ENCODE peak calls at places on chromosomes 16 and 17, in seven cellular contexts. Z, L, C, V, F, T and U are unnamed samples.

GRCh38 chr17:27319536-27320221 is 25.8 kb downstream of the WSB1 start:
- DNase-seq in Z (peak), L (peak), C (no peak), V (peak), F (no peak), T (peak), U (no peak)

GRCh38 chr16:47721016-47721673 is 260.0 kb downstream of the PHKB start:
- DNase-seq in Z (no peak), L (no peak), C (no peak), V (no peak), F (no peak), T (no peak), U (no peak)

GRCh38 chr16:75460441-75460840 is 4.0 kb downstream of the TMEM170A start:
- DNase-seq in Z (no peak), L (no peak), C (no peak), V (no peak), F (no peak), T (no peak), U (no peak)

GRCh38 chr16:11994187-11995119 is 17.9 kb downstream of the SNX29 start:
- DNase-seq in Z (no peak), L (no peak), C (no peak), V (no peak), F (no peak), T (peak), U (no peak)

GRCh38 chr17:82788206-82789001 is 36.5 kb downstream of the TBCD start:
- DNase-seq in Z (no peak), L (no peak), C (no peak), V (no peak), F (no peak), T (no peak), U (no peak)

GRCh38 chr17:78899361-78900260 is 3.4 kb downstream of the CEP295NL start:
- DNase-seq in Z (no peak), L (no peak), C (no peak), V (peak), F (no peak), T (peak), U (no peak)

GRCh38 chr16:2467301-2468141 is 3.6 kb upstream of the NTN3 start:
- DNase-seq in Z (peak), L (peak), C (peak), V (peak), F (no peak), T (peak), U (peak)

GRCh38 chr16:57614546-57615343 is 13.7 kb upstream of the ADGRG1 start:
- DNase-seq in Z (no peak), L (no peak), C (no peak), V (peak), F (no peak), T (no peak), U (no peak)

GRCh38 chr17:75105269-75106080 is 4.3 kb upstream of the ARMC7 start:
- DNase-seq in Z (no peak), L (peak), C (peak), V (peak), F (no peak), T (peak), U (peak)

GRCh38 chr16:84925092-84925772 is 86.1 kb downstream of the ZDHHC7 start:
- DNase-seq in Z (no peak), L (peak), C (peak), V (peak), F (peak), T (peak), U (peak)

GRCh38 chr17:73089918-73090317 is 2.6 kb downstream of the SLC39A11 start:
- DNase-seq in Z (no peak), L (no peak), C (no peak), V (no peak), F (no peak), T (no peak), U (no peak)

GRCh38 chr17:78038748-78039288 is 80.3 kb downstream of the TNRC6C start:
- DNase-seq in Z (no peak), L (no peak), C (no peak), V (no peak), F (no peak), T (no peak), U (no peak)

GRCh38 chr16:79772028-79772427 is 171.5 kb upstream of the MAF start:
- DNase-seq in Z (no peak), L (no peak), C (no peak), V (no peak), F (no peak), T (no peak), U (no peak)

GRCh38 chr17:38469875-38470274 is 41.6 kb downstream of the ARHGAP23 start:
- DNase-seq in Z (peak), L (peak), C (no peak), V (no peak), F (no peak), T (peak), U (no peak)

GRCh38 chr17:4635823-4636375 is 5.6 kb downstream of the ALOX15 start:
- DNase-seq in Z (no peak), L (no peak), C (no peak), V (no peak), F (no peak), T (no peak), U (no peak)

GRCh38 chr17:3029213-3029913 is 34.0 kb downstream of the OR1D5 start:
- DNase-seq in Z (no peak), L (no peak), C (no peak), V (no peak), F (no peak), T (no peak), U (no peak)

GRCh38 chr16:89613101-89613953 is at the start of gene DPEP1:
- DNase-seq in Z (no peak), L (no peak), C (no peak), V (no peak), F (no peak), T (peak), U (no peak)

GRCh38 chr16:71930993-71931392 is 35.7 kb downstream of the IST1 start:
- DNase-seq in Z (no peak), L (no peak), C (no peak), V (no peak), F (no peak), T (no peak), U (no peak)

GRCh38 chr17:58191259-58191896 is 1.1 kb upstream of the EPX start:
- DNase-seq in Z (no peak), L (peak), C (no peak), V (no peak), F (no peak), T (no peak), U (no peak)

GRCh38 chr16:8639694-8640093 is 18.2 kb downstream of the METTL22 start:
- DNase-seq in Z (no peak), L (no peak), C (no peak), V (no peak), F (no peak), T (no peak), U (no peak)

GRCh38 chr16:49599281-49599680 is 225.7 kb downstream of the C16orf78 start:
- DNase-seq in Z (no peak), L (no peak), C (no peak), V (no peak), F (no peak), T (no peak), U (no peak)

GRCh38 chr16:66899310-66899944 is 19.1 kb downstream of the PDP2 start:
- DNase-seq in Z (no peak), L (peak), C (no peak), V (no peak), F (no peak), T (peak), U (no peak)

GRCh38 chr16:9012848-9013507 is 49.3 kb upstream of the USP7 start:
- DNase-seq in Z (no peak), L (no peak), C (peak), V (peak), F (peak), T (peak), U (peak)

GRCh38 chr16:10964039-10964890 is 19.9 kb downstream of the CLEC16A start:
- DNase-seq in Z (peak), L (peak), C (peak), V (peak), F (no peak), T (peak), U (peak)

GRCh38 chr16:60318486-60318885 is 1584.4 kb upstream of the GOT2 start:
- DNase-seq in Z (no peak), L (no peak), C (no peak), V (no peak), F (no peak), T (no peak), U (no peak)

GRCh38 chr16:81546781-81547180 is 102.2 kb downstream of the CMIP start:
- DNase-seq in Z (no peak), L (no peak), C (no peak), V (no peak), F (no peak), T (no peak), U (no peak)

GRCh38 chr17:43384476-43384862 is 14.3 kb upstream of the ARL4D start:
- DNase-seq in Z (no peak), L (no peak), C (no peak), V (no peak), F (no peak), T (no peak), U (no peak)

GRCh38 chr16:66924527-66925321 is 611 bp downstream of the RRAD start:
- DNase-seq in Z (no peak), L (no peak), C (peak), V (peak), F (no peak), T (peak), U (peak)

GRCh38 chr17:2233441-2233947 is 70.1 kb downstream of the SMG6 start:
- DNase-seq in Z (no peak), L (peak), C (peak), V (no peak), F (no peak), T (peak), U (no peak)

GRCh38 chr17:34998205-34998604 is 17.9 kb downstream of the LIG3 start:
- DNase-seq in Z (no peak), L (peak), C (peak), V (peak), F (peak), T (peak), U (peak)

GRCh38 chr16:88375236-88376052 is 7.3 kb upstream of the ZNF469 start:
- DNase-seq in Z (no peak), L (no peak), C (no peak), V (peak), F (no peak), T (no peak), U (no peak)

GRCh38 chr16:24800586-24800985 is 45.2 kb upstream of the SLC5A11 start:
- DNase-seq in Z (no peak), L (peak), C (no peak), V (no peak), F (no peak), T (peak), U (no peak)

GRCh38 chr16:58306327-58306726 is 11.5 kb upstream of the PRSS54 start:
- DNase-seq in Z (peak), L (peak), C (no peak), V (peak), F (no peak), T (peak), U (peak)

GRCh38 chr17:55709984-55710383 is 12.7 kb downstream of the TMEM100 start:
- DNase-seq in Z (no peak), L (no peak), C (no peak), V (no peak), F (no peak), T (no peak), U (no peak)

GRCh38 chr16:10979717-10980601 is 35.6 kb downstream of the CLEC16A start:
- DNase-seq in Z (no peak), L (no peak), C (no peak), V (no peak), F (no peak), T (peak), U (no peak)

GRCh38 chr17:77145635-77146632 is 5.2 kb downstream of the SEC14L1 start:
- DNase-seq in Z (peak), L (peak), C (peak), V (peak), F (no peak), T (peak), U (no peak)

GRCh38 chr17:57975044-57975443 is 13.0 kb downstream of the VEZF1 start:
- DNase-seq in Z (no peak), L (peak), C (no peak), V (no peak), F (no peak), T (peak), U (no peak)

GRCh38 chr17:2230877-2231276 is 72.7 kb downstream of the SMG6 start:
- DNase-seq in Z (no peak), L (peak), C (no peak), V (no peak), F (no peak), T (no peak), U (no peak)

GRCh38 chr17:29585080-29585751 is 4.2 kb downstream of the GIT1 start:
- DNase-seq in Z (no peak), L (no peak), C (peak), V (no peak), F (no peak), T (no peak), U (peak)
- TF ChIP-seq CTCF in Z (peak), L (peak), C (no peak), V (peak), F (peak), T (peak), U (no peak)

DNA sequence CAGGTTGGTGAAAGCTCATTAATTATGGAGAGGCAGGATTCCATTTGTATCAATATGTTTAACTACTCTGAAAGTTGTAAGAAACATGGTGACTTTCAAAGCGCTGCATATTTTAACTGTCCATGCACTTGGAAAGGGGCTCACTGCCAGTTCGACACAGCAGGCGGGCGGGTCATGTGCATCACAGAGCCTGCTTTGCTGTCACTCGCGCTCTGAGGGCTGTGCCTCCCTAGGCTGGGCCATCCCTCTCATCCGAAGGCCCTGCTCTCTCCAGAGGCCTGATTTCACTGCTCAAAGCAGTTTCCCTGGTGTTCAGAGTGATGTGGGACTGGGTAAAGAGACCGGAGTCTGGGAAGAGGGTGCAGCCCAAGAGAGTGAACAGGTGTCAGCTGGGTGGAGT is 422.0 kb upstream of the MON1B start:
- DNase-seq in Z (no peak), L (no peak), C (no peak), V (no peak), F (no peak), T (no peak), U (no peak)
- TF ChIP-seq CTCF in Z (no peak), L (no peak), C (no peak), V (no peak), F (no peak), T (no peak), U (no peak)

GRCh38 chr17:44469676-44470075 is 33.5 kb downstream of the GPATCH8 start:
- DNase-seq in Z (no peak), L (no peak), C (no peak), V (no peak), F (no peak), T (no peak), U (no peak)
- TF ChIP-seq CTCF in Z (no peak), L (no peak), C (no peak), V (no peak), F (no peak), T (no peak), U (no peak)

DNA sequence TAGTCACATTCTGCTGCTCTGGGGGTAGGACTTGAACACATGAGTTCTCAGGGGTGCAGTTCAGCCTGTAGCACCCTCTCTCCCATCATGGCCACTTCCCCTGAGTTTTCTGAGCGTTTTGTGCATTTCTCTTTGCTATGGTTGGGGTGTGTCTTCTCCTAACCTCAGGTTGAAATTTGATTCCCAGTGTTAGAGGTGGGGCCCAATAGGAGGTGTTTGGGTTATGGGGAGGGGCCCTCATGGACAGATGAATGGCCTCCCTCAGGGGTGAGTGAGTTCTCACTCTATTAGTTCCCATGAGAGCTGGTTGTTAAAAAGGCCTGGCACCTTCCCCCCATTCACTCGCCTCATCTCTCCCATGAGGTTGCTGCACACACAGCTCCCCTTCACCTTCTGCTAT is 101.1 kb downstream of the FOXL1 start:
- DNase-seq in Z (no peak), L (no peak), C (no peak), V (no peak), F (no peak), T (no peak), U (no peak)
- TF ChIP-seq CTCF in Z (no peak), L (no peak), C (no peak), V (no peak), F (no peak), T (no peak), U (no peak)